ENCODE peak calls at places on chromosomes 16 and 17, in ten cellular contexts. P, T, E, O, F, J, Z, Y, V and R are unnamed samples. For H3K36me3, the result is how much of the 10 kb centered on the place peaks cover.

GRCh38 chr17:58513391-58513912 is 986 bp downstream of the MTMR4 start:
- DNase-seq in O (peak), J (no peak), Y (no peak), F (no peak), E (no peak), V (peak), Z (no peak), P (no peak), T (no peak), R (no peak)

GRCh38 chr16:2039286-2040030 is 8.2 kb downstream of the NTHL1 start:
- DNase-seq in V (no peak), J (peak), E (no peak), T (peak), Y (peak), F (peak), P (peak), Z (peak), O (peak), R (no peak)

GRCh38 chr16:68902376-68903345 is 59.3 kb downstream of the TANGO6 start:
- DNase-seq in O (peak), F (peak), Z (peak), P (no peak), Y (peak), V (peak), E (peak), T (peak), J (no peak), R (peak)

GRCh38 chr17:44733753-44734152 is 25.0 kb upstream of the ADAM11 start:
- DNase-seq in J (no peak), V (no peak), T (no peak), E (peak), Y (peak), O (no peak), P (no peak), Z (no peak), F (no peak), R (no peak)

GRCh38 chr17:29090746-29091395 is 47.9 kb downstream of the PIPOX start:
- DNase-seq in F (no peak), V (no peak), P (no peak), J (no peak), Z (no peak), Y (no peak), O (no peak), E (no peak), T (no peak), R (no peak)

GRCh38 chr17:62963296-62963695 is 2.7 kb upstream of the TANC2 start:
- DNase-seq in O (no peak), J (no peak), V (no peak), Z (no peak), F (no peak), P (no peak), T (peak), Y (peak), E (no peak), R (peak)

GRCh38 chr16:2364638-2365210 is 24.2 kb upstream of the ABCA3 start:
- DNase-seq in P (no peak), E (no peak), J (no peak), F (no peak), O (no peak), Y (peak), T (peak), V (no peak), Z (no peak), R (no peak)

GRCh38 chr17:39739885-39740356 is 2.2 kb downstream of the GRB7 start:
- DNase-seq in E (peak), P (no peak), J (no peak), V (no peak), Y (peak), Z (no peak), F (no peak), O (no peak), T (no peak), R (no peak)

GRCh38 chr17:8289103-8289397 is 580 bp downstream of the RANGRF start:
- DNase-seq in P (peak), E (peak), Y (no peak), Z (no peak), F (no peak), O (no peak), J (peak), V (no peak), T (no peak), R (no peak)

GRCh38 chr16:67117716-67118115 is 8.0 kb downstream of the PHAF1 start:
- DNase-seq in E (no peak), Y (no peak), F (no peak), J (no peak), T (no peak), O (no peak), P (no peak), V (no peak), Z (no peak), R (no peak)

GRCh38 chr17:32622540-32622939 is 135.7 kb downstream of the CDK5R1 start:
- DNase-seq in Y (no peak), O (no peak), P (no peak), V (no peak), F (no peak), T (no peak), J (no peak), Z (no peak), E (no peak), R (no peak)

GRCh38 chr17:78046923-78047322 is 81.6 kb downstream of the TMC6 start:
- DNase-seq in J (no peak), T (no peak), Z (no peak), V (no peak), F (no peak), P (no peak), O (no peak), E (no peak), Y (peak), R (no peak)

DNA sequence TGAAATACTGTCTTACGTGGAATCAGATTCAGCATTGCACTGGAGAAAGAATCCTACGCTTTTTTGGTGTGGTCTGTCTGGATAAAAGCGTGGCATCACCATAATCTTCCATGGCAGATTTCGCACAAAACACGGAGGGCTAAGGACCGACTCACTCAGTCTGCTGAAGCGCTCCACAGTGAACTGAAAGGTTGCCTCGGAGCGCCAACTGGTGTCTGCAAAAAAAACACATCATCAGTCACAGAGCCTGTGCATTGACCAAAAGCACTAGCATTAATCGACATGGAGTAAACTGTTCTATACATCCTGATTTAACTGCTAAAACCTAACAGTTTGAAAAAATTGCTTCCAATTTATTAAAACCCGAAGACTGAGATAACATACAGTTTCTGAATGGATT is 40.5 kb downstream of the USP7 start:
- DNase-seq in O (no peak), Z (no peak), Y (no peak), J (no peak), E (no peak), T (no peak), F (no peak), V (no peak), P (no peak), R (no peak)
- TF ChIP-seq CTCF in O (no peak), Z (no peak), Y (no peak), J (no peak), E (no peak), T (no peak), F (no peak), V (no peak), P (no peak), R (no peak)

GRCh38 chr17:64533784-64534183 is 27.0 kb downstream of the CEP95 start:
- DNase-seq in J (no peak), Z (no peak), P (no peak), F (no peak), O (no peak), Y (no peak), V (no peak), T (no peak), E (no peak), R (no peak)

GRCh38 chr17:64527914-64528313 is 21.1 kb downstream of the CEP95 start:
- DNase-seq in J (no peak), E (no peak), V (no peak), Y (no peak), Z (no peak), O (no peak), F (no peak), P (no peak), T (no peak), R (no peak)

GRCh38 chr17:64531955-64532371 is 25.2 kb downstream of the CEP95 start:
- DNase-seq in J (no peak), Z (no peak), P (no peak), F (no peak), E (no peak), V (no peak), O (peak), Y (peak), T (peak), R (no peak)

GRCh38 chr17:64532409-64532808 is 25.6 kb downstream of the CEP95 start:
- DNase-seq in P (no peak), O (no peak), T (no peak), J (no peak), V (no peak), E (no peak), F (no peak), Z (no peak), Y (no peak), R (no peak)

GRCh38 chr17:64529221-64529620 is 22.4 kb downstream of the CEP95 start:
- DNase-seq in P (no peak), O (no peak), F (no peak), V (no peak), Z (no peak), E (no peak), T (no peak), Y (no peak), J (no peak), R (no peak)
- H3K36me3 ChIP-seq in P (half or more), O (under half), F (half or more), V (under half), Z (under half), E (half or more), T (under half), Y (half or more), J (under half), R (under half)

GRCh38 chr17:2059125-2059836 is 4.4 kb downstream of the HIC1 start:
- DNase-seq in O (no peak), V (no peak), J (no peak), P (peak), F (no peak), E (peak), Z (no peak), T (no peak), Y (no peak), R (no peak)
- H3K4me3 ChIP-seq in O (peak), V (peak), J (no peak), P (peak), F (no peak), E (peak), Z (no peak), T (no peak), Y (no peak), R (no peak)

GRCh38 chr16:56356276-56357241 is 68.8 kb downstream of the AMFR start:
- DNase-seq in T (peak), P (peak), O (peak), J (peak), Z (peak), V (peak), E (peak), F (peak), Y (peak), R (peak)
- TF ChIP-seq CTCF in T (peak), P (peak), O (peak), J (peak), Z (peak), V (peak), E (peak), F (peak), Y (peak), R (peak)

GRCh38 chr17:15382866-15383265 is 41.5 kb upstream of the TEKT3 start:
- DNase-seq in E (no peak), P (no peak), J (no peak), V (no peak), F (no peak), Y (no peak), O (no peak), T (no peak), Z (no peak), R (no peak)
- H3K36me3 ChIP-seq in E (under half), P (under half), J (under half), V (under half), F (under half), Y (under half), O (under half), T (under half), Z (under half), R (under half)

DNA sequence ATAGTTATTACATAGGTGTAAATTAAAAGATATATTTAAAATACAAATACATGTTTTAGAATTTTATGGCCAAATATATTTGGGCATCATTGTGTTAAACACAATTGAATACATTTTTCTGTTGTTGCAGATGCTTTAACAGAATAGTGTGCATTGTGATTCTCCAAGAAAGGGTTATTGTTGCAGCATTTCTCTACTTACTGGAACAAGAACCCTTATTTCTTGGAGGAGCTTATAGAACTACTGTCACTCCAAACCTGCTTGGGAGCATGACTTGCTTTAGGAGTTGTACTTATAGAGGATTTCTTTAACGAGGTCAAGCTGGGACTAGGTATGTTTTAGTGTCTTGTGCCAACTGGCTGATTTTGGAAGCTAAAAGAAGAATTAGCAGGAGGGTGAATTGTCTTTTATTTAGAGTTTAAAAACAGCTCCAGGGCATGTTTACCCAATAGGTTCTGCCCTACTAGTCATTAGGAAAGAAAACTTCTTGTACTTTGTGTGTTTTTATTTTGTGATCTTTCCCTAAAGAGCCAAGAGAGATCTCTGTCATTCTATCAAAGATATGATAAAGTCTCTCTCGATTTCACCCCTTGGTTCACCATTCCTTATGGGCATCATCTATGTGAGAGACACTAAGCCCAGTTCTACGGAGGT is 279.8 kb upstream of the SALL1 start:
- DNase-seq in T (no peak), E (no peak), P (no peak), Y (no peak), V (no peak), O (no peak), Z (no peak), J (no peak), F (no peak), R (no peak)
- H3K4me3 ChIP-seq in T (no peak), E (no peak), P (no peak), Y (no peak), V (no peak), O (no peak), Z (no peak), J (no peak), F (no peak), R (no peak)